ENCODE peak calls at places on chromosomes 6 and 20, in four cellular contexts. F, I, B and N are unnamed samples.

GRCh38 chr6:122751291-122751690 is 28.2 kb upstream of the FABP7 start:
- DNase-seq in F (no peak), I (peak; percentile 19), B (no peak), N (no peak)

GRCh38 chr6:124974770-124975377 is 12.6 kb downstream of the RNF217 start:
- DNase-seq in F (no peak), I (no peak), B (no peak), N (no peak)

GRCh38 chr20:19973920-19974620 is 43.1 kb upstream of the NAA20 start:
- DNase-seq in F (peak; percentile 71), I (no peak), B (no peak), N (peak; percentile 46)

GRCh38 chr6:167747152-167747427 is 79.6 kb upstream of the AFDN start:
- DNase-seq in F (no peak), I (no peak), B (no peak), N (no peak)

GRCh38 chr6:111724505-111724904 is 118.8 kb upstream of the TRAF3IP2 start:
- DNase-seq in F (no peak), I (peak; percentile 64), B (no peak), N (peak; percentile 52)

GRCh38 chr20:59178983-59179595 is 15.5 kb downstream of the ZNF831 start:
- DNase-seq in F (no peak), I (no peak), B (no peak), N (no peak)

GRCh38 chr6:108133594-108134179 is 32.1 kb upstream of the NR2E1 start:
- DNase-seq in F (peak; percentile 83), I (no peak), B (no peak), N (no peak)

GRCh38 chr20:6921717-6922386 is 154.4 kb downstream of the BMP2 start:
- DNase-seq in F (no peak), I (no peak), B (no peak), N (no peak)

GRCh38 chr6:53358440-53359087 is 9.8 kb upstream of the ELOVL5 start:
- DNase-seq in F (no peak), I (peak; percentile 33), B (no peak), N (peak; percentile 47)

GRCh38 chr6:15297895-15298590 is 52.2 kb downstream of the JARID2 start:
- DNase-seq in F (no peak), I (no peak), B (no peak), N (no peak)

GRCh38 chr6:137926207-137926731 is 59.2 kb downstream of the TNFAIP3 start:
- DNase-seq in F (peak; percentile 92), I (no peak), B (no peak), N (no peak)

GRCh38 chr6:69825904-69826303 is 29.1 kb upstream of the LMBRD1 start:
- DNase-seq in F (no peak), I (no peak), B (no peak), N (no peak)

GRCh38 chr6:139905404-139906052 is 531.1 kb upstream of the CITED2 start:
- DNase-seq in F (no peak), I (no peak), B (no peak), N (no peak)

GRCh38 chr20:22574545-22575086 is 9.8 kb downstream of the FOXA2 start:
- DNase-seq in F (no peak), I (no peak), B (no peak), N (no peak)

GRCh38 chr6:14240411-14241166 is 123.0 kb downstream of the CD83 start:
- DNase-seq in F (no peak), I (no peak), B (no peak), N (no peak)

GRCh38 chr6:70375166-70375565 is 38.1 kb upstream of the FAM135A start:
- DNase-seq in F (peak; percentile 69), I (no peak), B (no peak), N (no peak)

GRCh38 chr6:83708546-83708969 is 343 bp downstream of the SNAP91 start:
- DNase-seq in F (peak; percentile 24), I (no peak), B (no peak), N (no peak)

GRCh38 chr6:153965996-153966395 is 73.0 kb upstream of the OPRM1 start:
- DNase-seq in F (no peak), I (no peak), B (no peak), N (no peak)

GRCh38 chr20:14921546-14921945 is 584.1 kb upstream of the FLRT3 start:
- DNase-seq in F (peak; percentile 17), I (no peak), B (no peak), N (no peak)

GRCh38 chr20:37524221-37524700 is 3.2 kb downstream of the NNAT start:
- DNase-seq in F (no peak), I (no peak), B (no peak), N (no peak)

GRCh38 chr6:138371452-138371711 is 6.3 kb upstream of the SMIM28 start:
- DNase-seq in F (no peak), I (no peak), B (no peak), N (no peak)

GRCh38 chr6:75315978-75316377 is 31.4 kb upstream of the TMEM30A start:
- DNase-seq in F (no peak), I (no peak), B (no peak), N (no peak)

GRCh38 chr20:33316958-33317357 is 33.9 kb downstream of the BPIFB1 start:
- DNase-seq in F (no peak), I (no peak), B (no peak), N (no peak)

GRCh38 chr6:150269857-150270223 is 99.0 kb upstream of the IYD start:
- DNase-seq in F (peak; percentile 98), I (no peak), B (no peak), N (no peak)

GRCh38 chr20:56223352-56223751 is 25.2 kb upstream of the MC3R start:
- DNase-seq in F (peak; percentile 49), I (no peak), B (no peak), N (no peak)

GRCh38 chr6:12339022-12339421 is 48.9 kb downstream of the EDN1 start:
- DNase-seq in F (no peak), I (no peak), B (no peak), N (no peak)

GRCh38 chr20:13995086-13995665 is at the start of gene MACROD2:
- DNase-seq in F (peak; percentile 99), I (no peak), B (no peak), N (no peak)

GRCh38 chr20:47241345-47241781 is 115.1 kb downstream of the ZMYND8 start:
- DNase-seq in F (no peak), I (no peak), B (no peak), N (no peak)

GRCh38 chr6:5357486-5357885 is 96.2 kb downstream of the FARS2 start:
- DNase-seq in F (no peak), I (no peak), B (no peak), N (no peak)

GRCh38 chr6:121663292-121663691 is 227.8 kb downstream of the GJA1 start:
- DNase-seq in F (no peak), I (no peak), B (no peak), N (no peak)

GRCh38 chr20:50844430-50845100 is 49.7 kb downstream of the BCAS4 start:
- DNase-seq in F (peak; percentile 100), I (peak; percentile 86), B (no peak), N (no peak)

GRCh38 chr6:110101885-110102284 is 77.6 kb downstream of the WASF1 start:
- DNase-seq in F (no peak), I (peak; percentile 32), B (no peak), N (peak; percentile 27)

GRCh38 chr6:17289491-17290106 is 8.4 kb downstream of the RBM24 start:
- DNase-seq in F (no peak), I (no peak), B (no peak), N (peak; percentile 52)

GRCh38 chr20:12056836-12057235 is 139.1 kb downstream of the BTBD3 start:
- DNase-seq in F (no peak), I (no peak), B (no peak), N (no peak)

GRCh38 chr6:26465776-26466175 is 8.0 kb downstream of the BTN2A1 start:
- DNase-seq in F (no peak), I (no peak), B (no peak), N (no peak)

GRCh38 chr6:57013501-57013900 is 33.0 kb upstream of the KIAA1586 start:
- DNase-seq in F (peak; percentile 74), I (no peak), B (no peak), N (no peak)

GRCh38 chr6:161257778-161258457 is 15.9 kb downstream of the AGPAT4 start:
- DNase-seq in F (peak; percentile 23), I (no peak), B (no peak), N (no peak)

GRCh38 chr6:143368426-143368825 is 82.1 kb downstream of the ADAT2 start:
- DNase-seq in F (peak; percentile 8), I (peak; percentile 61), B (no peak), N (no peak)